ENCODE peak calls at places on chromosome 20, in six cellular contexts. One of them, this sample, is unnamed.

GRCh38 chr20:50292324-50293243 is 102.0 kb downstream of the CEBPB start:
- DNase-seq in body of pancreas: peak; percentile 93
- DNase-seq in upper lobe of left lung: peak; percentile 93
- DNase-seq in ovary: peak; percentile 99
- DNase-seq in lower leg skin: peak; percentile 89
- DNase-seq in adrenal gland: peak; percentile 93
- DNase-seq in this sample: peak; percentile 99

GRCh38 chr20:19784511-19785172 is 26.6 kb downstream of the RIN2 start:
- DNase-seq in body of pancreas: peak; percentile 71
- DNase-seq in upper lobe of left lung: peak; percentile 85
- DNase-seq in ovary: peak; percentile 24
- DNase-seq in lower leg skin: peak; percentile 60
- DNase-seq in adrenal gland: peak; percentile 67
- DNase-seq in this sample: peak; percentile 32

GRCh38 chr20:61803903-61804804 is 261.5 kb downstream of the TAF4 start:
- DNase-seq in body of pancreas: no peak
- DNase-seq in upper lobe of left lung: no peak
- DNase-seq in ovary: no peak
- DNase-seq in lower leg skin: no peak
- DNase-seq in adrenal gland: no peak
- DNase-seq in this sample: no peak

GRCh38 chr20:62274332-62275262 is 28.2 kb upstream of the ADRM1 start:
- DNase-seq in body of pancreas: no peak
- DNase-seq in upper lobe of left lung: no peak
- DNase-seq in ovary: peak; percentile 51
- DNase-seq in lower leg skin: no peak
- DNase-seq in adrenal gland: no peak
- DNase-seq in this sample: peak; percentile 93

GRCh38 chr20:61130156-61130555 is 121.9 kb upstream of the CDH4 start:
- DNase-seq in body of pancreas: no peak
- DNase-seq in upper lobe of left lung: no peak
- DNase-seq in ovary: no peak
- DNase-seq in lower leg skin: no peak
- DNase-seq in adrenal gland: no peak
- DNase-seq in this sample: no peak

GRCh38 chr20:20406306-20406705 is 38.4 kb downstream of the INSM1 start:
- DNase-seq in body of pancreas: no peak
- DNase-seq in upper lobe of left lung: no peak
- DNase-seq in ovary: no peak
- DNase-seq in lower leg skin: no peak
- DNase-seq in adrenal gland: no peak
- DNase-seq in this sample: no peak

GRCh38 chr20:17518339-17519052 is 12.7 kb downstream of the BFSP1 start:
- DNase-seq in body of pancreas: no peak
- DNase-seq in upper lobe of left lung: no peak
- DNase-seq in ovary: peak; percentile 81
- DNase-seq in lower leg skin: no peak
- DNase-seq in adrenal gland: no peak
- DNase-seq in this sample: no peak

GRCh38 chr20:654427-654770 is 1.4 kb upstream of the SRXN1 start:
- DNase-seq in body of pancreas: no peak
- DNase-seq in upper lobe of left lung: no peak
- DNase-seq in ovary: no peak
- DNase-seq in lower leg skin: no peak
- DNase-seq in adrenal gland: no peak
- DNase-seq in this sample: no peak

GRCh38 chr20:62023935-62024334 is 41.7 kb downstream of the TAF4 start:
- DNase-seq in body of pancreas: no peak
- DNase-seq in upper lobe of left lung: no peak
- DNase-seq in ovary: no peak
- DNase-seq in lower leg skin: no peak
- DNase-seq in adrenal gland: no peak
- DNase-seq in this sample: no peak

GRCh38 chr20:52484438-52484837 is 292.9 kb upstream of the ZFP64 start:
- DNase-seq in body of pancreas: no peak
- DNase-seq in upper lobe of left lung: no peak
- DNase-seq in ovary: no peak
- DNase-seq in lower leg skin: no peak
- DNase-seq in adrenal gland: no peak
- DNase-seq in this sample: no peak

GRCh38 chr20:33488201-33488600 is 1.7 kb upstream of the CBFA2T2 start:
- DNase-seq in body of pancreas: no peak
- DNase-seq in upper lobe of left lung: no peak
- DNase-seq in ovary: no peak
- DNase-seq in lower leg skin: no peak
- DNase-seq in adrenal gland: no peak
- DNase-seq in this sample: no peak

GRCh38 chr20:53677447-53678314 is 84.0 kb upstream of the ZNF217 start:
- DNase-seq in body of pancreas: peak; percentile 66
- DNase-seq in upper lobe of left lung: peak; percentile 52
- DNase-seq in ovary: no peak
- DNase-seq in lower leg skin: no peak
- DNase-seq in adrenal gland: no peak
- DNase-seq in this sample: peak; percentile 74

GRCh38 chr20:46058656-46059281 is 29.8 kb downstream of the SLC12A5 start:
- DNase-seq in body of pancreas: peak; percentile 13
- DNase-seq in upper lobe of left lung: no peak
- DNase-seq in ovary: no peak
- DNase-seq in lower leg skin: no peak
- DNase-seq in adrenal gland: peak; percentile 54
- DNase-seq in this sample: no peak

GRCh38 chr20:5140195-5140594 is 13.4 kb downstream of the CDS2 start:
- DNase-seq in body of pancreas: no peak
- DNase-seq in upper lobe of left lung: no peak
- DNase-seq in ovary: no peak
- DNase-seq in lower leg skin: no peak
- DNase-seq in adrenal gland: no peak
- DNase-seq in this sample: no peak

GRCh38 chr20:48737463-48738093 is 90.2 kb downstream of the PREX1 start:
- DNase-seq in body of pancreas: no peak
- DNase-seq in upper lobe of left lung: no peak
- DNase-seq in ovary: no peak
- DNase-seq in lower leg skin: no peak
- DNase-seq in adrenal gland: no peak
- DNase-seq in this sample: no peak

GRCh38 chr20:53763707-53764415 is 170.2 kb upstream of the ZNF217 start:
- DNase-seq in body of pancreas: peak; percentile 85
- DNase-seq in upper lobe of left lung: no peak
- DNase-seq in ovary: no peak
- DNase-seq in lower leg skin: no peak
- DNase-seq in adrenal gland: no peak
- DNase-seq in this sample: no peak

GRCh38 chr20:667351-668034 is 8.1 kb downstream of the SCRT2 start:
- DNase-seq in body of pancreas: peak; percentile 40
- DNase-seq in upper lobe of left lung: peak; percentile 73
- DNase-seq in ovary: no peak
- DNase-seq in lower leg skin: no peak
- DNase-seq in adrenal gland: peak; percentile 44
- DNase-seq in this sample: peak; percentile 74

GRCh38 chr20:57025261-57025660 is 241.2 kb downstream of the BMP7 start:
- DNase-seq in body of pancreas: no peak
- DNase-seq in upper lobe of left lung: no peak
- DNase-seq in ovary: no peak
- DNase-seq in lower leg skin: no peak
- DNase-seq in adrenal gland: no peak
- DNase-seq in this sample: no peak

GRCh38 chr20:18304618-18305017 is 16.3 kb downstream of the ZNF133 start:
- DNase-seq in body of pancreas: no peak
- DNase-seq in upper lobe of left lung: no peak
- DNase-seq in ovary: no peak
- DNase-seq in lower leg skin: no peak
- DNase-seq in adrenal gland: no peak
- DNase-seq in this sample: no peak

GRCh38 chr20:50283922-50284810 is 93.5 kb downstream of the CEBPB start:
- DNase-seq in body of pancreas: peak; percentile 82
- DNase-seq in upper lobe of left lung: peak; percentile 94
- DNase-seq in ovary: no peak
- DNase-seq in lower leg skin: peak; percentile 83
- DNase-seq in adrenal gland: no peak
- DNase-seq in this sample: peak; percentile 52

GRCh38 chr20:12531626-12532025 is 477.1 kb upstream of the SPTLC3 start:
- DNase-seq in body of pancreas: no peak
- DNase-seq in upper lobe of left lung: no peak
- DNase-seq in ovary: no peak
- DNase-seq in lower leg skin: no peak
- DNase-seq in adrenal gland: no peak
- DNase-seq in this sample: no peak

GRCh38 chr20:17866234-17867001 is 102.2 kb downstream of the SNX5 start:
- DNase-seq in body of pancreas: no peak
- DNase-seq in upper lobe of left lung: no peak
- DNase-seq in ovary: no peak
- DNase-seq in lower leg skin: no peak
- DNase-seq in adrenal gland: no peak
- DNase-seq in this sample: no peak

GRCh38 chr20:61420056-61420455 is 168.0 kb downstream of the CDH4 start:
- DNase-seq in body of pancreas: no peak
- DNase-seq in upper lobe of left lung: no peak
- DNase-seq in ovary: no peak
- DNase-seq in lower leg skin: no peak
- DNase-seq in adrenal gland: no peak
- DNase-seq in this sample: no peak

GRCh38 chr20:5863040-5863811 is 87.1 kb downstream of the TRMT6 start:
- DNase-seq in body of pancreas: peak; percentile 62
- DNase-seq in upper lobe of left lung: peak; percentile 49
- DNase-seq in ovary: peak; percentile 64
- DNase-seq in lower leg skin: no peak
- DNase-seq in adrenal gland: peak; percentile 66
- DNase-seq in this sample: no peak

GRCh38 chr20:47501117-47501482 is 587 bp upstream of the NCOA3 start:
- DNase-seq in body of pancreas: no peak
- DNase-seq in upper lobe of left lung: no peak
- DNase-seq in ovary: no peak
- DNase-seq in lower leg skin: no peak
- DNase-seq in adrenal gland: no peak
- DNase-seq in this sample: peak; percentile 30

GRCh38 chr20:44959896-44960852 is at the start of gene TOMM34:
- DNase-seq in body of pancreas: peak; percentile 96
- DNase-seq in upper lobe of left lung: peak; percentile 98
- DNase-seq in ovary: peak; percentile 95
- DNase-seq in lower leg skin: peak; percentile 92
- DNase-seq in adrenal gland: peak; percentile 93
- DNase-seq in this sample: peak; percentile 97
- TF ChIP-seq POLR2A in body of pancreas: peak; percentile 83
- TF ChIP-seq POLR2A in upper lobe of left lung: peak; percentile 84
- TF ChIP-seq POLR2A in ovary: peak; percentile 65
- TF ChIP-seq POLR2A in lower leg skin: no peak
- TF ChIP-seq POLR2A in adrenal gland: peak; percentile 63
- TF ChIP-seq POLR2A in this sample: peak; percentile 68

DNA sequence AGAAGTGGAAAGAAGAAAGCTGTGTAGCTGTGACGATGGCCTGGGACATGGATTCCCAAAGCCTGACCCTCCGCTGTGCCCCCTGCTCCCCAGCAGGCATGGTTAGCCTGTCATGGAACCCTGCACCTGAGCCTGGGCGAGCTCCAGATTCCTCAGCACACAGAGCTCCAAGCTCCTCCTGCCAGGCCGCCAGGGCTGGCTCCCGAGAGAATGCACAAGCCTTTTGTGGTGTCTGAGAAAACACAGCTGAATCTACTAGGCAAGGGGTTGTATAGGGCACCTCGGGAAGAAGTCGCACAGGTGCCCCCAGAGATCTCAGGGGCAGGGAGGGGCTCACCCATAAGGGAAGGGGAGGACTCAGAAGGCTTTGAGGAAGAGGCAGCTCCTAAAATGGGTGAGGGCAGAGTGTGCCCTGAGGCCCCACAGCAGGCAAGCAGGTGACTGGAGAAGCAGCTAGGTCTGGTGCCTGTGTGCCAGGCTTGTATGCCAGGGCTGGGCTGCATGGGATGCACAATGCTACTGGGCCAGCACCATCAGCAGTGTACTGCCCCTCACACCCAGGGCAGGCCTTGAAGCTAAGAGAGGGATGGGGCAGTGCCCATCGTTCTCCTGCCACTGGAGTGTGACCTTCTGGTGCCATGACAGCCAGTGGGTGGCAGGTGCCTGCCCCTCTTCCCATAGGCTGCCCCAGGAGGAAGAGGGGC is 64.3 kb upstream of the CD93 start:
- DNase-seq in body of pancreas: no peak
- DNase-seq in upper lobe of left lung: peak; percentile 21
- DNase-seq in ovary: no peak
- DNase-seq in lower leg skin: peak; percentile 16
- DNase-seq in adrenal gland: no peak
- DNase-seq in this sample: no peak
- TF ChIP-seq POLR2A in body of pancreas: no peak
- TF ChIP-seq POLR2A in upper lobe of left lung: no peak
- TF ChIP-seq POLR2A in ovary: no peak
- TF ChIP-seq POLR2A in lower leg skin: no peak
- TF ChIP-seq POLR2A in adrenal gland: no peak
- TF ChIP-seq POLR2A in this sample: no peak

GRCh38 chr20:39245685-39246311 is 283.7 kb downstream of the DHX35 start:
- DNase-seq in body of pancreas: no peak
- DNase-seq in upper lobe of left lung: no peak
- DNase-seq in ovary: no peak
- DNase-seq in lower leg skin: no peak
- DNase-seq in adrenal gland: no peak
- DNase-seq in this sample: no peak

GRCh38 chr20:39246436-39246835 is 284.3 kb downstream of the DHX35 start:
- DNase-seq in body of pancreas: no peak
- DNase-seq in upper lobe of left lung: no peak
- DNase-seq in ovary: no peak
- DNase-seq in lower leg skin: no peak
- DNase-seq in adrenal gland: no peak
- DNase-seq in this sample: no peak

DNA sequence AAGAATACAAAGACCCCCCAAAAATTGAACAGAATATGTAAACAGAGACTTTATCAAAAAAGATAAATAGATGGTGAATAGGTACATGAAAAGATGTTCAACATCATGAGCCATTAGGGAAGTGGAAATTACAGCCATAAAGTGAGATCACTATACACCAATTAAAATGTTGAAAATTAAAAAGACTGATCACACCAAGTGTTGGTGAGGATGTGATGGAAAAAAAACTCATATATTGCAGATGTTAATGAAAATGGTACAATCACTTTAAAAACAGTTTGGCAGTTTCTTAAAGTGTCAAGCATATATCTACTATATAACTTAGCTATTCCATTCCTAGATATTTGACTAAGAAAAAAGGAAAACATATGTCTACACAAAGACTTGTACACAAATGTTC is 280.5 kb downstream of the DHX35 start:
- DNase-seq in body of pancreas: no peak
- DNase-seq in upper lobe of left lung: no peak
- DNase-seq in ovary: no peak
- DNase-seq in lower leg skin: no peak
- DNase-seq in adrenal gland: no peak
- DNase-seq in this sample: no peak
- TF ChIP-seq POLR2A in body of pancreas: no peak
- TF ChIP-seq POLR2A in upper lobe of left lung: no peak
- TF ChIP-seq POLR2A in ovary: no peak
- TF ChIP-seq POLR2A in lower leg skin: no peak
- TF ChIP-seq POLR2A in adrenal gland: no peak
- TF ChIP-seq POLR2A in this sample: no peak

DNA sequence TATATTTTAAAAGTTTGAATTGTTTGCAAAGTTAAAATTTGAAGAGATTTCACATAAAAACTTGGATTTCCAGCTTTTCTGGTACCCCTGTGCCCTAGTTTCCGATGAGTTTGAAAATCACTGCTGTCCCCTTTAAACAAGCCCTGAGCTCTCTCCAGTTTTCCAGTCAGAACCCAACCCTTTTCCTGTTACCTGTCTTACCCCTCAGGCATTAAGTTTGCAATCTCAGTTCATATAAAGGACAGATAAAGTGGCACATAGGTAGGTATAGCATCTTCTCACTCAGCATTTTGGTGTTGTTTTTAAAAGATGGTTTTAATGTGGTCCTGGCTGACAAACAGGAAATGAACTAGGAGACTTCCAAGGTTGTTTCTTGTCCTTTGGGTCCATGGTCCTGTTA is 82.8 kb downstream of the JAG1 start:
- DNase-seq in body of pancreas: no peak
- DNase-seq in upper lobe of left lung: no peak
- DNase-seq in ovary: no peak
- DNase-seq in lower leg skin: no peak
- DNase-seq in adrenal gland: no peak
- DNase-seq in this sample: no peak
- TF ChIP-seq POLR2A in body of pancreas: no peak
- TF ChIP-seq POLR2A in upper lobe of left lung: no peak
- TF ChIP-seq POLR2A in ovary: no peak
- TF ChIP-seq POLR2A in lower leg skin: no peak
- TF ChIP-seq POLR2A in adrenal gland: no peak
- TF ChIP-seq POLR2A in this sample: no peak

This sample was measured in erythroblast.